ENCODE peak calls at places on chromosome 12, in eight cellular contexts. N, R, Y, U, B, F, J and W are unnamed samples.

GRCh38 chr12:71158361-71158882 is 623 bp upstream of the TSPAN8 start:
- DNase-seq in J (no peak), F (no peak), U (no peak), B (no peak), N (peak; percentile 34), R (no peak), Y (peak; percentile 78), W (no peak)

GRCh38 chr12:131747771-131748170 is 36.9 kb downstream of the SFSWAP start:
- DNase-seq in R (no peak), Y (no peak), U (no peak), N (no peak), F (no peak), B (peak; percentile 36), J (no peak), W (peak; percentile 12)

GRCh38 chr12:13179159-13180074 is 17.1 kb upstream of the EMP1 start:
- DNase-seq in J (peak; percentile 83), F (peak; percentile 59), N (peak; percentile 81), Y (peak; percentile 62), R (peak; percentile 72), U (peak; percentile 72), B (peak; percentile 72), W (no peak)

GRCh38 chr12:51076235-51076930 is 7.0 kb downstream of the CSRNP2 start:
- DNase-seq in B (no peak), R (no peak), U (no peak), J (no peak), N (no peak), Y (no peak), F (no peak), W (no peak)

GRCh38 chr12:50282581-50283229 is 615 bp downstream of the LIMA1 start:
- DNase-seq in R (peak; percentile 31), F (no peak), Y (peak; percentile 63), J (no peak), N (no peak), B (peak; percentile 11), U (peak; percentile 63), W (no peak)

GRCh38 chr12:81078469-81079196 is 754 bp downstream of the ACSS3 start:
- DNase-seq in J (peak; percentile 58), R (peak; percentile 64), B (peak; percentile 17), U (peak; percentile 35), N (no peak), F (peak; percentile 52), Y (peak; percentile 34), W (no peak)

GRCh38 chr12:119989619-119990381 is 764 bp downstream of the BICDL1 start:
- DNase-seq in N (peak; percentile 93), J (peak; percentile 92), R (peak; percentile 78), B (peak; percentile 97), Y (peak; percentile 59), U (peak; percentile 71), F (peak; percentile 86), W (peak; percentile 85)

GRCh38 chr12:104115587-104115975 is 22.4 kb downstream of the NFYB start:
- DNase-seq in U (no peak), J (no peak), N (no peak), R (no peak), B (no peak), F (no peak), Y (peak; percentile 10), W (no peak)

GRCh38 chr12:110135012-110135411 is 10.9 kb downstream of the IFT81 start:
- DNase-seq in R (peak; percentile 39), J (no peak), U (peak; percentile 22), B (no peak), F (no peak), Y (peak; percentile 76), N (no peak), W (no peak)

GRCh38 chr12:75656650-75657049 is 145.2 kb upstream of the KRR1 start:
- DNase-seq in U (peak; percentile 96), R (peak; percentile 84), B (no peak), J (no peak), Y (peak; percentile 94), N (peak; percentile 85), F (no peak), W (no peak)

GRCh38 chr12:122820838-122821271 is 14.4 kb upstream of the HIP1R start:
- DNase-seq in U (no peak), Y (no peak), N (no peak), R (no peak), F (no peak), J (peak; percentile 51), B (no peak), W (no peak)

GRCh38 chr12:66165141-66165540 is 4.7 kb downstream of the TMBIM4 start:
- DNase-seq in R (no peak), N (no peak), B (no peak), J (no peak), U (no peak), F (no peak), Y (no peak), W (no peak)

GRCh38 chr12:4369548-4369947 is 10.0 kb downstream of the FGF23 start:
- DNase-seq in N (no peak), Y (no peak), B (no peak), U (no peak), F (no peak), R (no peak), J (no peak), W (no peak)

GRCh38 chr12:13582421-13582820 is 385.9 kb downstream of the EMP1 start:
- DNase-seq in N (no peak), B (no peak), Y (no peak), J (no peak), F (no peak), R (no peak), U (no peak), W (no peak)

GRCh38 chr12:13941258-13942249 is 39.8 kb downstream of the GRIN2B start:
- DNase-seq in U (peak; percentile 64), N (peak; percentile 73), R (peak; percentile 47), B (peak; percentile 57), F (peak; percentile 61), Y (peak; percentile 53), J (peak; percentile 84), W (peak; percentile 66)